ENCODE peak calls at places on chromosomes 7 and 10, in nine cellular contexts. One of them, this sample, is unnamed.

GRCh38 chr10:15262036-15262713 is 93.7 kb upstream of the NMT2 start:
- DNase-seq in astrocyte of the hippocampus: peak
- DNase-seq in T-helper 9 cell: no peak
- DNase-seq in NCI-H1105 treated with DMSO at 0.1 percent for 48 hours: no peak
- DNase-seq in central memory CD4-positive, alpha-beta T cell: no peak
- DNase-seq in activated naive CD4-positive, alpha-beta T cell: no peak
- DNase-seq in GM23248: peak
- DNase-seq in activated CD4-positive, alpha-beta T cell treated with anti-CD3 and anti-CD28 coated beads for 48 hours: no peak
- DNase-seq in astrocyte of the spinal cord: peak
- DNase-seq in this sample: no peak

GRCh38 chr7:142956951-142957623 is 5.1 kb downstream of the KEL start:
- DNase-seq in T-helper 9 cell: no peak
- DNase-seq in NCI-H1105 treated with DMSO at 0.1 percent for 48 hours: no peak
- DNase-seq in astrocyte of the hippocampus: peak
- DNase-seq in astrocyte of the spinal cord: no peak
- DNase-seq in activated naive CD4-positive, alpha-beta T cell: no peak
- DNase-seq in central memory CD4-positive, alpha-beta T cell: no peak
- DNase-seq in GM23248: no peak
- DNase-seq in activated CD4-positive, alpha-beta T cell treated with anti-CD3 and anti-CD28 coated beads for 48 hours: no peak
- DNase-seq in this sample: peak

GRCh38 chr7:91913612-91914011 is 27.1 kb upstream of the AKAP9 start:
- DNase-seq in activated CD4-positive, alpha-beta T cell treated with anti-CD3 and anti-CD28 coated beads for 48 hours: no peak
- DNase-seq in astrocyte of the spinal cord: peak
- DNase-seq in T-helper 9 cell: no peak
- DNase-seq in central memory CD4-positive, alpha-beta T cell: no peak
- DNase-seq in NCI-H1105 treated with DMSO at 0.1 percent for 48 hours: no peak
- DNase-seq in astrocyte of the hippocampus: peak
- DNase-seq in GM23248: peak
- DNase-seq in activated naive CD4-positive, alpha-beta T cell: no peak
- DNase-seq in this sample: no peak

GRCh38 chr10:133162178-133162909 is 2.3 kb downstream of the KNDC1 start:
- DNase-seq in GM23248: no peak
- DNase-seq in NCI-H1105 treated with DMSO at 0.1 percent for 48 hours: no peak
- DNase-seq in activated CD4-positive, alpha-beta T cell treated with anti-CD3 and anti-CD28 coated beads for 48 hours: no peak
- DNase-seq in activated naive CD4-positive, alpha-beta T cell: no peak
- DNase-seq in T-helper 9 cell: no peak
- DNase-seq in astrocyte of the hippocampus: peak
- DNase-seq in astrocyte of the spinal cord: no peak
- DNase-seq in central memory CD4-positive, alpha-beta T cell: no peak
- DNase-seq in this sample: no peak

GRCh38 chr7:55966851-55967250 is 2.5 kb downstream of the NIPSNAP2 start:
- DNase-seq in T-helper 9 cell: no peak
- DNase-seq in GM23248: no peak
- DNase-seq in activated CD4-positive, alpha-beta T cell treated with anti-CD3 and anti-CD28 coated beads for 48 hours: no peak
- DNase-seq in astrocyte of the hippocampus: no peak
- DNase-seq in NCI-H1105 treated with DMSO at 0.1 percent for 48 hours: no peak
- DNase-seq in central memory CD4-positive, alpha-beta T cell: no peak
- DNase-seq in activated naive CD4-positive, alpha-beta T cell: no peak
- DNase-seq in astrocyte of the spinal cord: no peak
- DNase-seq in this sample: no peak

GRCh38 chr10:62614389-62615157 is 189.9 kb upstream of the ADO start:
- DNase-seq in T-helper 9 cell: no peak
- DNase-seq in astrocyte of the spinal cord: peak
- DNase-seq in astrocyte of the hippocampus: peak
- DNase-seq in activated naive CD4-positive, alpha-beta T cell: no peak
- DNase-seq in GM23248: peak
- DNase-seq in activated CD4-positive, alpha-beta T cell treated with anti-CD3 and anti-CD28 coated beads for 48 hours: peak
- DNase-seq in NCI-H1105 treated with DMSO at 0.1 percent for 48 hours: no peak
- DNase-seq in central memory CD4-positive, alpha-beta T cell: no peak
- DNase-seq in this sample: no peak

GRCh38 chr10:30816812-30817193 is 187.2 kb upstream of the LYZL2 start:
- DNase-seq in activated CD4-positive, alpha-beta T cell treated with anti-CD3 and anti-CD28 coated beads for 48 hours: no peak
- DNase-seq in activated naive CD4-positive, alpha-beta T cell: no peak
- DNase-seq in NCI-H1105 treated with DMSO at 0.1 percent for 48 hours: no peak
- DNase-seq in T-helper 9 cell: no peak
- DNase-seq in astrocyte of the spinal cord: no peak
- DNase-seq in central memory CD4-positive, alpha-beta T cell: no peak
- DNase-seq in GM23248: no peak
- DNase-seq in astrocyte of the hippocampus: no peak
- DNase-seq in this sample: peak

GRCh38 chr7:110522061-110522750 is 568.7 kb upstream of the LRRN3 start:
- DNase-seq in T-helper 9 cell: no peak
- DNase-seq in NCI-H1105 treated with DMSO at 0.1 percent for 48 hours: peak
- DNase-seq in astrocyte of the spinal cord: peak
- DNase-seq in astrocyte of the hippocampus: peak
- DNase-seq in activated CD4-positive, alpha-beta T cell treated with anti-CD3 and anti-CD28 coated beads for 48 hours: no peak
- DNase-seq in activated naive CD4-positive, alpha-beta T cell: no peak
- DNase-seq in central memory CD4-positive, alpha-beta T cell: no peak
- DNase-seq in GM23248: no peak
- DNase-seq in this sample: no peak

GRCh38 chr7:132933076-132933466 is 148.8 kb downstream of the CHCHD3 start:
- DNase-seq in activated naive CD4-positive, alpha-beta T cell: no peak
- DNase-seq in T-helper 9 cell: no peak
- DNase-seq in activated CD4-positive, alpha-beta T cell treated with anti-CD3 and anti-CD28 coated beads for 48 hours: peak
- DNase-seq in central memory CD4-positive, alpha-beta T cell: no peak
- DNase-seq in astrocyte of the hippocampus: peak
- DNase-seq in astrocyte of the spinal cord: peak
- DNase-seq in NCI-H1105 treated with DMSO at 0.1 percent for 48 hours: no peak
- DNase-seq in GM23248: peak
- DNase-seq in this sample: no peak

GRCh38 chr10:132212816-132213215 is 26.1 kb downstream of the DPYSL4 start:
- DNase-seq in activated naive CD4-positive, alpha-beta T cell: no peak
- DNase-seq in central memory CD4-positive, alpha-beta T cell: no peak
- DNase-seq in NCI-H1105 treated with DMSO at 0.1 percent for 48 hours: no peak
- DNase-seq in T-helper 9 cell: no peak
- DNase-seq in GM23248: no peak
- DNase-seq in activated CD4-positive, alpha-beta T cell treated with anti-CD3 and anti-CD28 coated beads for 48 hours: no peak
- DNase-seq in astrocyte of the hippocampus: no peak
- DNase-seq in astrocyte of the spinal cord: no peak
- DNase-seq in this sample: no peak

GRCh38 chr10:85545874-85546273 is 820.7 kb downstream of the GRID1 start:
- DNase-seq in T-helper 9 cell: no peak
- DNase-seq in activated naive CD4-positive, alpha-beta T cell: no peak
- DNase-seq in central memory CD4-positive, alpha-beta T cell: no peak
- DNase-seq in NCI-H1105 treated with DMSO at 0.1 percent for 48 hours: no peak
- DNase-seq in activated CD4-positive, alpha-beta T cell treated with anti-CD3 and anti-CD28 coated beads for 48 hours: no peak
- DNase-seq in astrocyte of the hippocampus: no peak
- DNase-seq in astrocyte of the spinal cord: no peak
- DNase-seq in GM23248: no peak
- DNase-seq in this sample: no peak

GRCh38 chr7:112080974-112081373 is 125.2 kb downstream of the DOCK4 start:
- DNase-seq in astrocyte of the hippocampus: no peak
- DNase-seq in activated naive CD4-positive, alpha-beta T cell: no peak
- DNase-seq in astrocyte of the spinal cord: peak
- DNase-seq in central memory CD4-positive, alpha-beta T cell: no peak
- DNase-seq in activated CD4-positive, alpha-beta T cell treated with anti-CD3 and anti-CD28 coated beads for 48 hours: no peak
- DNase-seq in T-helper 9 cell: no peak
- DNase-seq in NCI-H1105 treated with DMSO at 0.1 percent for 48 hours: no peak
- DNase-seq in GM23248: no peak
- DNase-seq in this sample: no peak

GRCh38 chr7:8389898-8390642 is 43.3 kb upstream of the NXPH1 start:
- DNase-seq in activated naive CD4-positive, alpha-beta T cell: no peak
- DNase-seq in T-helper 9 cell: no peak
- DNase-seq in activated CD4-positive, alpha-beta T cell treated with anti-CD3 and anti-CD28 coated beads for 48 hours: no peak
- DNase-seq in central memory CD4-positive, alpha-beta T cell: no peak
- DNase-seq in astrocyte of the spinal cord: no peak
- DNase-seq in NCI-H1105 treated with DMSO at 0.1 percent for 48 hours: no peak
- DNase-seq in astrocyte of the hippocampus: peak
- DNase-seq in GM23248: peak
- DNase-seq in this sample: peak

GRCh38 chr7:55348502-55348901 is 16.6 kb upstream of the LANCL2 start:
- DNase-seq in central memory CD4-positive, alpha-beta T cell: no peak
- DNase-seq in GM23248: peak
- DNase-seq in astrocyte of the hippocampus: peak
- DNase-seq in astrocyte of the spinal cord: peak
- DNase-seq in T-helper 9 cell: no peak
- DNase-seq in activated CD4-positive, alpha-beta T cell treated with anti-CD3 and anti-CD28 coated beads for 48 hours: no peak
- DNase-seq in NCI-H1105 treated with DMSO at 0.1 percent for 48 hours: no peak
- DNase-seq in activated naive CD4-positive, alpha-beta T cell: no peak
- DNase-seq in this sample: no peak

GRCh38 chr10:3452683-3453388 is 280.3 kb upstream of the PITRM1 start:
- DNase-seq in activated CD4-positive, alpha-beta T cell treated with anti-CD3 and anti-CD28 coated beads for 48 hours: no peak
- DNase-seq in NCI-H1105 treated with DMSO at 0.1 percent for 48 hours: no peak
- DNase-seq in T-helper 9 cell: no peak
- DNase-seq in GM23248: peak
- DNase-seq in astrocyte of the spinal cord: peak
- DNase-seq in activated naive CD4-positive, alpha-beta T cell: no peak
- DNase-seq in astrocyte of the hippocampus: peak
- DNase-seq in central memory CD4-positive, alpha-beta T cell: no peak
- DNase-seq in this sample: no peak

GRCh38 chr10:88080213-88080612 is 216.8 kb downstream of the PTEN start:
- DNase-seq in T-helper 9 cell: no peak
- DNase-seq in activated CD4-positive, alpha-beta T cell treated with anti-CD3 and anti-CD28 coated beads for 48 hours: no peak
- DNase-seq in GM23248: peak
- DNase-seq in activated naive CD4-positive, alpha-beta T cell: no peak
- DNase-seq in astrocyte of the spinal cord: peak
- DNase-seq in central memory CD4-positive, alpha-beta T cell: no peak
- DNase-seq in NCI-H1105 treated with DMSO at 0.1 percent for 48 hours: no peak
- DNase-seq in astrocyte of the hippocampus: peak
- DNase-seq in this sample: no peak

This sample was measured in K562.